ENCODE peak calls at places on chromosomes 3 and 15, in eight cellular contexts. One of them, this sample, is unnamed.

GRCh38 chr3:66233033-66233432 is 12.2 kb downstream of the SLC25A26 start:
- DNase-seq in GM12878: no peak
- DNase-seq in mammary epithelial cell: no peak
- DNase-seq in OCI-LY7: no peak
- DNase-seq in MM.1S: peak; percentile 2
- DNase-seq in K562: no peak
- DNase-seq in IMR-90: no peak
- DNase-seq in SK-N-SH: peak; percentile 39
- DNase-seq in this sample: no peak

GRCh38 chr15:26438316-26438715 is 334.6 kb downstream of the GABRB3 start:
- DNase-seq in GM12878: no peak
- DNase-seq in mammary epithelial cell: no peak
- DNase-seq in OCI-LY7: no peak
- DNase-seq in MM.1S: no peak
- DNase-seq in K562: no peak
- DNase-seq in IMR-90: no peak
- DNase-seq in SK-N-SH: no peak
- DNase-seq in this sample: no peak

GRCh38 chr3:57787867-57788623 is 31.9 kb downstream of the SLMAP start:
- DNase-seq in GM12878: peak; percentile 57
- DNase-seq in mammary epithelial cell: peak; percentile 37
- DNase-seq in OCI-LY7: peak; percentile 38
- DNase-seq in MM.1S: peak; percentile 14
- DNase-seq in K562: peak; percentile 65
- DNase-seq in IMR-90: peak; percentile 34
- DNase-seq in SK-N-SH: peak; percentile 15
- DNase-seq in this sample: no peak

GRCh38 chr3:145798691-145799550 is 362.1 kb downstream of the PLOD2 start:
- DNase-seq in GM12878: no peak
- DNase-seq in mammary epithelial cell: no peak
- DNase-seq in OCI-LY7: no peak
- DNase-seq in MM.1S: no peak
- DNase-seq in K562: no peak
- DNase-seq in IMR-90: no peak
- DNase-seq in SK-N-SH: no peak
- DNase-seq in this sample: no peak

GRCh38 chr3:129783470-129783869 is 110.0 kb downstream of the TMCC1 start:
- DNase-seq in GM12878: no peak
- DNase-seq in mammary epithelial cell: no peak
- DNase-seq in OCI-LY7: no peak
- DNase-seq in MM.1S: no peak
- DNase-seq in K562: no peak
- DNase-seq in IMR-90: peak; percentile 28
- DNase-seq in SK-N-SH: no peak
- DNase-seq in this sample: no peak

GRCh38 chr3:36741285-36741684 is 23.1 kb downstream of the DCLK3 start:
- DNase-seq in GM12878: no peak
- DNase-seq in mammary epithelial cell: peak; percentile 8
- DNase-seq in OCI-LY7: no peak
- DNase-seq in MM.1S: no peak
- DNase-seq in K562: no peak
- DNase-seq in IMR-90: peak; percentile 3
- DNase-seq in SK-N-SH: no peak
- DNase-seq in this sample: no peak

GRCh38 chr3:8712045-8712870 is 21.3 kb upstream of the CAV3 start:
- DNase-seq in GM12878: no peak
- DNase-seq in mammary epithelial cell: peak; percentile 86
- DNase-seq in OCI-LY7: no peak
- DNase-seq in MM.1S: no peak
- DNase-seq in K562: peak; percentile 3
- DNase-seq in IMR-90: peak; percentile 34
- DNase-seq in SK-N-SH: no peak
- DNase-seq in this sample: no peak

GRCh38 chr15:80605591-80606150 is 89.4 kb upstream of the ABHD17C start:
- DNase-seq in GM12878: no peak
- DNase-seq in mammary epithelial cell: no peak
- DNase-seq in OCI-LY7: no peak
- DNase-seq in MM.1S: no peak
- DNase-seq in K562: no peak
- DNase-seq in IMR-90: no peak
- DNase-seq in SK-N-SH: no peak
- DNase-seq in this sample: no peak

GRCh38 chr15:81281176-81281735 is 42.7 kb downstream of the STARD5 start:
- DNase-seq in GM12878: no peak
- DNase-seq in mammary epithelial cell: no peak
- DNase-seq in OCI-LY7: no peak
- DNase-seq in MM.1S: no peak
- DNase-seq in K562: no peak
- DNase-seq in IMR-90: no peak
- DNase-seq in SK-N-SH: no peak
- DNase-seq in this sample: no peak

GRCh38 chr3:46946856-46947544 is 29.5 kb downstream of the CCDC12 start:
- DNase-seq in GM12878: no peak
- DNase-seq in mammary epithelial cell: peak; percentile 70
- DNase-seq in OCI-LY7: no peak
- DNase-seq in MM.1S: no peak
- DNase-seq in K562: peak; percentile 63
- DNase-seq in IMR-90: peak; percentile 31
- DNase-seq in SK-N-SH: peak; percentile 80
- DNase-seq in this sample: peak; percentile 76

GRCh38 chr3:177827517-177828249 is 630.4 kb upstream of the TBL1XR1 start:
- DNase-seq in GM12878: no peak
- DNase-seq in mammary epithelial cell: peak; percentile 93
- DNase-seq in OCI-LY7: no peak
- DNase-seq in MM.1S: no peak
- DNase-seq in K562: no peak
- DNase-seq in IMR-90: peak; percentile 91
- DNase-seq in SK-N-SH: no peak
- DNase-seq in this sample: no peak

GRCh38 chr15:45129651-45130129 is at the start of the genes DUOX1 and DUOXA1:
- DNase-seq in GM12878: no peak
- DNase-seq in mammary epithelial cell: peak; percentile 61
- DNase-seq in OCI-LY7: no peak
- DNase-seq in MM.1S: peak; percentile 9
- DNase-seq in K562: no peak
- DNase-seq in IMR-90: no peak
- DNase-seq in SK-N-SH: no peak
- DNase-seq in this sample: no peak

GRCh38 chr15:78768531-78769408 is 42.5 kb downstream of the ADAMTS7 start:
- DNase-seq in GM12878: no peak
- DNase-seq in mammary epithelial cell: no peak
- DNase-seq in OCI-LY7: no peak
- DNase-seq in MM.1S: no peak
- DNase-seq in K562: no peak
- DNase-seq in IMR-90: no peak
- DNase-seq in SK-N-SH: no peak
- DNase-seq in this sample: no peak

GRCh38 chr3:14861031-14861430 is 42.3 kb downstream of the FGD5 start:
- DNase-seq in GM12878: no peak
- DNase-seq in mammary epithelial cell: no peak
- DNase-seq in OCI-LY7: no peak
- DNase-seq in MM.1S: no peak
- DNase-seq in K562: no peak
- DNase-seq in IMR-90: no peak
- DNase-seq in SK-N-SH: no peak
- DNase-seq in this sample: no peak

GRCh38 chr15:55494927-55495326 is 13.1 kb downstream of the DNAAF4 start:
- DNase-seq in GM12878: no peak
- DNase-seq in mammary epithelial cell: no peak
- DNase-seq in OCI-LY7: peak; percentile 24
- DNase-seq in MM.1S: no peak
- DNase-seq in K562: no peak
- DNase-seq in IMR-90: no peak
- DNase-seq in SK-N-SH: no peak
- DNase-seq in this sample: no peak

GRCh38 chr3:14358426-14359211 is 43.8 kb upstream of the SLC6A6 start:
- DNase-seq in GM12878: no peak
- DNase-seq in mammary epithelial cell: peak; percentile 50
- DNase-seq in OCI-LY7: no peak
- DNase-seq in MM.1S: no peak
- DNase-seq in K562: no peak
- DNase-seq in IMR-90: peak; percentile 75
- DNase-seq in SK-N-SH: no peak
- DNase-seq in this sample: no peak

DNA sequence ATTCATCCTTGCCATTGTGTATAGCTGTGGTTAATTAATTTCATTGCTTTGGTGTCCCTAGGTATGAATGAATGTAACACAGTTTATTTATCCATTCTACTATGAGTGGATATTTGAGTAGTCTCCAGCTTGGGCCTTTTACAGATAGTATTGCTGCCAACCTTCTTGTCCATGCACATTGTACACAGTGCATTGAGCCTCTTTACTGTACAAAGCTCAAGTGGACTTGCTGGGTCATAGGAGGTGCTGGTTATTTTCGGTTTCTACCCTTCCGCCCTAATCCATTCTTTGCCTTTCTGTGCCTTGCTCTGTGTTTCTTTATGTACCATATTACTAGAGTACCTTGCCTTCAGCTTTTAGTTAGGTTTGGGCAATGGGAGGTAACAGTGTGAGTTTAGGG is 60.7 kb downstream of the DUT start:
- DNase-seq in GM12878: no peak
- DNase-seq in mammary epithelial cell: no peak
- DNase-seq in OCI-LY7: no peak
- DNase-seq in MM.1S: no peak
- DNase-seq in K562: no peak
- DNase-seq in IMR-90: no peak
- DNase-seq in SK-N-SH: no peak
- DNase-seq in this sample: no peak
- H3K27ac ChIP-seq in GM12878: no peak overlapping the region
- H3K27ac ChIP-seq in mammary epithelial cell: no peak overlapping the region
- H3K27ac ChIP-seq in OCI-LY7: no peak overlapping the region
- H3K27ac ChIP-seq in MM.1S: no peak overlapping the region
- H3K27ac ChIP-seq in K562: no peak overlapping the region
- H3K27ac ChIP-seq in IMR-90: no peak overlapping the region
- H3K27ac ChIP-seq in SK-N-SH: no peak overlapping the region
- H3K27ac ChIP-seq in this sample: no peak overlapping the region

GRCh38 chr15:76961277-76962010 is 29.9 kb downstream of the RCN2 start:
- DNase-seq in GM12878: no peak
- DNase-seq in mammary epithelial cell: no peak
- DNase-seq in OCI-LY7: no peak
- DNase-seq in MM.1S: no peak
- DNase-seq in K562: no peak
- DNase-seq in IMR-90: no peak
- DNase-seq in SK-N-SH: no peak
- DNase-seq in this sample: no peak
- H2AFZ ChIP-seq in GM12878: no peak overlapping the region
- H2AFZ ChIP-seq in mammary epithelial cell: no peak overlapping the region
- H2AFZ ChIP-seq in OCI-LY7: no peak overlapping the region
- H2AFZ ChIP-seq in MM.1S: no peak overlapping the region
- H2AFZ ChIP-seq in K562: no peak overlapping the region
- H2AFZ ChIP-seq in IMR-90: no peak overlapping the region
- H2AFZ ChIP-seq in SK-N-SH: no peak overlapping the region
- H2AFZ ChIP-seq in this sample: no peak overlapping the region

GRCh38 chr15:92597548-92597947 is 58.0 kb downstream of the FAM174B start:
- DNase-seq in GM12878: no peak
- DNase-seq in mammary epithelial cell: no peak
- DNase-seq in OCI-LY7: no peak
- DNase-seq in MM.1S: no peak
- DNase-seq in K562: no peak
- DNase-seq in IMR-90: no peak
- DNase-seq in SK-N-SH: no peak
- DNase-seq in this sample: no peak
- H3K4me3 ChIP-seq in GM12878: no peak overlapping the region
- H3K4me3 ChIP-seq in mammary epithelial cell: no peak overlapping the region
- H3K4me3 ChIP-seq in OCI-LY7: no peak overlapping the region
- H3K4me3 ChIP-seq in MM.1S: no peak overlapping the region
- H3K4me3 ChIP-seq in K562: no peak overlapping the region
- H3K4me3 ChIP-seq in IMR-90: no peak overlapping the region
- H3K4me3 ChIP-seq in SK-N-SH: no peak overlapping the region
- H3K4me3 ChIP-seq in this sample: no peak overlapping the region

GRCh38 chr15:56737791-56738190 is 4.5 kb upstream of the ZNF280D start:
- DNase-seq in GM12878: no peak
- DNase-seq in mammary epithelial cell: no peak
- DNase-seq in OCI-LY7: no peak
- DNase-seq in MM.1S: no peak
- DNase-seq in K562: no peak
- DNase-seq in IMR-90: no peak
- DNase-seq in SK-N-SH: no peak
- DNase-seq in this sample: no peak
- H3K27ac ChIP-seq in GM12878: no peak overlapping the region
- H3K27ac ChIP-seq in mammary epithelial cell: no peak overlapping the region
- H3K27ac ChIP-seq in OCI-LY7: no peak overlapping the region
- H3K27ac ChIP-seq in MM.1S: no peak overlapping the region
- H3K27ac ChIP-seq in K562: peak overlapping the region; percentile 58
- H3K27ac ChIP-seq in IMR-90: no peak overlapping the region
- H3K27ac ChIP-seq in SK-N-SH: no peak overlapping the region
- H3K27ac ChIP-seq in this sample: no peak overlapping the region

DNA sequence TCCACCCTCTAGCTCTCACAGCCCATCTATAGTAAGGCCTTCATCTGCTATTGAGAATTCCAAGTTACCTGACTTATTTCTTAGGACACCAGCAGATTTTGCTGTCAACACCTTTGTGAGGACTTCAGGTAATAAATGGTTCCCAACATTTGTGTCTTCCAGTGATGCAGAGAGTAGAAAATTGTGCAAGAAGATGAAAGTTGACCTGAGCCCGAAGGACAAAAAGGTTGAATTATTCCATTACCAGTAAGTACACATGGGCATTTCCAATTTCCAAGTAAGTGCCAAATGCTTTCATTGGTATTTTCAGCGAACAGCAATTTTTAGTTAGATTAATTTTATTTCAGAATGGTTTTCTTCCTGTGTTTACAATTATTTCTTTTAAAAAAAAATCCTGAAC is 35.4 kb downstream of the PDIA5 start:
- DNase-seq in GM12878: no peak
- DNase-seq in mammary epithelial cell: no peak
- DNase-seq in OCI-LY7: no peak
- DNase-seq in MM.1S: no peak
- DNase-seq in K562: no peak
- DNase-seq in IMR-90: no peak
- DNase-seq in SK-N-SH: no peak
- DNase-seq in this sample: no peak
- H2AFZ ChIP-seq in GM12878: no peak overlapping the region
- H2AFZ ChIP-seq in mammary epithelial cell: no peak overlapping the region
- H2AFZ ChIP-seq in OCI-LY7: no peak overlapping the region
- H2AFZ ChIP-seq in MM.1S: no peak overlapping the region
- H2AFZ ChIP-seq in K562: no peak overlapping the region
- H2AFZ ChIP-seq in IMR-90: no peak overlapping the region
- H2AFZ ChIP-seq in SK-N-SH: no peak overlapping the region
- H2AFZ ChIP-seq in this sample: no peak overlapping the region

DNA sequence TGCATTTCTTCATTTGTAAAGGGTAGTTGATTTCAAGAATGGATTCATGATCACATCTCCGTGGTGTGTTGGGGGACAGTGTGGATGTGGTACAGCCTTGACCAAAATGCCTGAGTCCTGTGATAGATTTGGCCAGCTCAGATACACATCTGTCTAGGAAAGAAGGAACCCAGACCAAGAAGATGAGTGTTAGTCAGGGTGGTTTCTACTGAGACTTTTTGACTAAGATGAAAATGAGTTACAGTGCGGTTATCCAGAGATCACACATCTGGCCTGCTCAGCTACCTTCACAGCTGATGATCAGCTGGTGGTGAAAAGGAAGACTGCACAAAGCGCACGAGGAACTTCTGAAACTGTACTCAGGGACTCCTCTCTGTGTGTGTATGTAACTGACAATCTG is 68.0 kb downstream of the FNDC3B start:
- DNase-seq in GM12878: peak; percentile 96
- DNase-seq in mammary epithelial cell: no peak
- DNase-seq in OCI-LY7: peak; percentile 91
- DNase-seq in MM.1S: peak; percentile 99
- DNase-seq in K562: peak; percentile 22
- DNase-seq in IMR-90: no peak
- DNase-seq in SK-N-SH: no peak
- DNase-seq in this sample: peak; percentile 50
- H3K4me3 ChIP-seq in GM12878: peak overlapping the region; percentile 20
- H3K4me3 ChIP-seq in mammary epithelial cell: no peak overlapping the region
- H3K4me3 ChIP-seq in OCI-LY7: peak overlapping the region; percentile 48
- H3K4me3 ChIP-seq in MM.1S: peak overlapping the region; percentile 38
- H3K4me3 ChIP-seq in K562: no peak overlapping the region
- H3K4me3 ChIP-seq in IMR-90: no peak overlapping the region
- H3K4me3 ChIP-seq in SK-N-SH: no peak overlapping the region
- H3K4me3 ChIP-seq in this sample: no peak overlapping the region

GRCh38 chr3:61814674-61815073 is 253.3 kb downstream of the PTPRG start:
- DNase-seq in GM12878: no peak
- DNase-seq in mammary epithelial cell: no peak
- DNase-seq in OCI-LY7: no peak
- DNase-seq in MM.1S: peak; percentile 22
- DNase-seq in K562: no peak
- DNase-seq in IMR-90: no peak
- DNase-seq in SK-N-SH: no peak
- DNase-seq in this sample: no peak
- H3K27ac ChIP-seq in GM12878: no peak overlapping the region
- H3K27ac ChIP-seq in mammary epithelial cell: no peak overlapping the region
- H3K27ac ChIP-seq in OCI-LY7: no peak overlapping the region
- H3K27ac ChIP-seq in MM.1S: peak overlapping the region; percentile 3
- H3K27ac ChIP-seq in K562: no peak overlapping the region
- H3K27ac ChIP-seq in IMR-90: no peak overlapping the region
- H3K27ac ChIP-seq in SK-N-SH: no peak overlapping the region
- H3K27ac ChIP-seq in this sample: no peak overlapping the region